ENCODE peak calls at places on chromosomes 16 and 17, in four cellular contexts. One of them, this sample, is unnamed.

GRCh38 chr17:56292010-56292409 is 138.7 kb downstream of the ANKFN1 start:
- DNase-seq in lung: no peak
- DNase-seq in heart left ventricle: no peak
- DNase-seq in GM12864: no peak
- DNase-seq in this sample: no peak

GRCh38 chr17:21548236-21548635 is 144.1 kb upstream of the KCNJ18 start:
- DNase-seq in lung: no peak
- DNase-seq in heart left ventricle: no peak
- DNase-seq in GM12864: no peak
- DNase-seq in this sample: no peak

GRCh38 chr17:81365148-81365600 is 30.1 kb upstream of the BAHCC1 start:
- DNase-seq in lung: peak
- DNase-seq in heart left ventricle: peak
- DNase-seq in GM12864: no peak
- DNase-seq in this sample: peak

GRCh38 chr17:49741009-49741691 is 22.8 kb downstream of the FAM117A start:
- DNase-seq in lung: no peak
- DNase-seq in heart left ventricle: no peak
- DNase-seq in GM12864: no peak
- DNase-seq in this sample: no peak

GRCh38 chr16:79054593-79054992 is 545.9 kb downstream of the MAF start:
- DNase-seq in lung: no peak
- DNase-seq in heart left ventricle: no peak
- DNase-seq in GM12864: no peak
- DNase-seq in this sample: no peak

GRCh38 chr16:11326737-11327276 is 18.5 kb upstream of the RMI2 start:
- DNase-seq in lung: no peak
- DNase-seq in heart left ventricle: no peak
- DNase-seq in GM12864: no peak
- DNase-seq in this sample: no peak

GRCh38 chr17:41537990-41538389 is 9.9 kb upstream of the KRT19 start:
- DNase-seq in lung: no peak
- DNase-seq in heart left ventricle: no peak
- DNase-seq in GM12864: no peak
- DNase-seq in this sample: no peak

GRCh38 chr17:21374455-21375161 is 1.5 kb upstream of the KCNJ12 start:
- DNase-seq in lung: no peak
- DNase-seq in heart left ventricle: no peak
- DNase-seq in GM12864: no peak
- DNase-seq in this sample: no peak

GRCh38 chr16:47460755-47461597 is at the start of the genes ITFG1 and PHKB:
- DNase-seq in lung: peak
- DNase-seq in heart left ventricle: peak
- DNase-seq in GM12864: peak
- DNase-seq in this sample: peak

GRCh38 chr17:14373587-14374259 is 72.8 kb downstream of the HS3ST3B1 start:
- DNase-seq in lung: no peak
- DNase-seq in heart left ventricle: no peak
- DNase-seq in GM12864: no peak
- DNase-seq in this sample: no peak

GRCh38 chr16:87569601-87570559 is 32.4 kb upstream of the JPH3 start:
- DNase-seq in lung: no peak
- DNase-seq in heart left ventricle: no peak
- DNase-seq in GM12864: no peak
- DNase-seq in this sample: no peak

GRCh38 chr17:77297693-77298666 is 157.2 kb downstream of the SEC14L1 start:
- DNase-seq in lung: no peak
- DNase-seq in heart left ventricle: no peak
- DNase-seq in GM12864: no peak
- DNase-seq in this sample: no peak

GRCh38 chr17:50830298-50830697 is 5.1 kb upstream of the WFIKKN2 start:
- DNase-seq in lung: no peak
- DNase-seq in heart left ventricle: no peak
- DNase-seq in GM12864: no peak
- DNase-seq in this sample: no peak

GRCh38 chr16:1863681-1864460 is 8.1 kb downstream of the MEIOB start:
- DNase-seq in lung: no peak
- DNase-seq in heart left ventricle: no peak
- DNase-seq in GM12864: no peak
- DNase-seq in this sample: no peak

GRCh38 chr16:27928542-27928941 is 135.0 kb downstream of the GSG1L start:
- DNase-seq in lung: no peak
- DNase-seq in heart left ventricle: no peak
- DNase-seq in GM12864: no peak
- DNase-seq in this sample: no peak

GRCh38 chr16:2008009-2008526 is 1.6 kb downstream of the ZNF598 start:
- DNase-seq in lung: no peak
- DNase-seq in heart left ventricle: peak
- DNase-seq in GM12864: no peak
- DNase-seq in this sample: peak

GRCh38 chr17:36611345-36612072 is 10.1 kb downstream of the MRM1 start:
- DNase-seq in lung: no peak
- DNase-seq in heart left ventricle: no peak
- DNase-seq in GM12864: no peak
- DNase-seq in this sample: no peak

GRCh38 chr17:36608794-36609497 is 7.6 kb downstream of the MRM1 start:
- DNase-seq in lung: no peak
- DNase-seq in heart left ventricle: peak
- DNase-seq in GM12864: no peak
- DNase-seq in this sample: no peak

GRCh38 chr17:36608280-36608679 is 6.9 kb downstream of the MRM1 start:
- DNase-seq in lung: no peak
- DNase-seq in heart left ventricle: no peak
- DNase-seq in GM12864: no peak
- DNase-seq in this sample: no peak

GRCh38 chr17:36610472-36610871 is 9.1 kb downstream of the MRM1 start:
- DNase-seq in lung: no peak
- DNase-seq in heart left ventricle: no peak
- DNase-seq in GM12864: no peak
- DNase-seq in this sample: no peak

DNA sequence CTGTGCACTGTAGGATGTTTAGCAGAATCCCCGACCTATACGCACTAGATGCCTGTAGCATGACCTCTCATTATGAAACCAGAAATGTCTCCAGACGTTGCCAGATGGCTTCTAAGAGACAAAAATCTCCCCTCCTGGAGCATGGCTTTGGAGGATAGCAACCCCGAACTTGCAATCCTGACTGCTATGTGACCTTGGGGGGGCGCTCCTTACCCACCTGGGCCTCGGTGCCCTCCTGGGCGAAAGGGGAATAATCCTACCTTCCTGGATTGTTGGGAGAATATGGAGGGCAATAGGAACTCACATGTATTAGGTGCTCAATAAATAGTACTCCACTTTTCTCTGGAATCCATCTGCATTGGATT is 8.1 kb downstream of the MRM1 start:
- DNase-seq in lung: no peak
- DNase-seq in heart left ventricle: no peak
- DNase-seq in GM12864: no peak
- DNase-seq in this sample: no peak
- TF ChIP-seq CTCF in lung: no peak
- TF ChIP-seq CTCF in heart left ventricle: no peak
- TF ChIP-seq CTCF in GM12864: no peak
- TF ChIP-seq CTCF in this sample: no peak

GRCh38 chr17:1590031-1590746 is 27.6 kb upstream of the PITPNA start:
- DNase-seq in lung: peak
- DNase-seq in heart left ventricle: peak
- DNase-seq in GM12864: no peak
- DNase-seq in this sample: no peak
- H3K4me3 ChIP-seq in lung: no peak
- H3K4me3 ChIP-seq in heart left ventricle: no peak
- H3K4me3 ChIP-seq in GM12864: no peak
- H3K4me3 ChIP-seq in this sample: no peak

DNA sequence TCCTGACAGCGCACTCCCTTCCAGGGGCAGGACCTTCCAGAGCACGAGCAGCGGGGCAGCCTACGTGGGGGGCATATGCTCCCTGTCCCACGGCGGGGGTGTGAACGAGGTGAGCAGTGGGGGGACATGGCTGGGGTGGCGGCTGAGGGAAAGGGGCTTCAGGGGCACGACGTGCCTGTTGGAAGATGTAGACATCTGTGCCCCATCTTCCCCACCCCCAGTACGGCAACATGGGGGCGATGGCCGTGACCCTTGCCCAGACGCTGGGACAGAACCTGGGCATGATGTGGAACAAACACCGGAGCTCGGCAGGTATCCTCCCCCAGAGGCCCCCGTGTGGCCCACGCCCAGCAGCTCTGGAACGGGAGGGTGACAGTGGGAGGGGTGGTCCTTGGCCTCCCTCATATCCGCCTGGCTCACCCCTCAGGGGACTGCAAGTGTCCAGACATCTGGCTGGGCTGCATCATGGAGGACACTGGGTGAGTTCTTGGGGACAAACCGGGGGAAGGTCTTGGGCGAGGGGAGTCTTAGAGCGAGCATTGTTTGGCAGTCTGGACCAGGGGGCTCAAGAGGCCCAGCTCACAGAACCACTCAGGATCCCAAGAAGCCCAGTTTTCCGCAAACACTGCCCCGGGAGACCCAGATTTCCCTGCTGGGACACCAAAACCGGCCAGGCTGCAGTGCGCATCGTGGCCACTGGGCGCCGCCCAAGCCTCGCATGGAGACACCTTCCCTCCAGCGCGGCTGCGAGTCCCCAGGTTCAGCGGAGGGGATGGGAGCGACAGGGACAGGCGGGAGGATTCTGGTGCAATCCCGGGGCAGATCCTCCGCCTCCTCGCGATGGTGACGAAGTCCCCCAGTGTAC is 15.7 kb downstream of the ADAM11 start:
- DNase-seq in lung: peak
- DNase-seq in heart left ventricle: peak
- DNase-seq in GM12864: no peak
- DNase-seq in this sample: no peak
- TF ChIP-seq CTCF in lung: peak
- TF ChIP-seq CTCF in heart left ventricle: peak
- TF ChIP-seq CTCF in GM12864: peak
- TF ChIP-seq CTCF in this sample: peak

DNA sequence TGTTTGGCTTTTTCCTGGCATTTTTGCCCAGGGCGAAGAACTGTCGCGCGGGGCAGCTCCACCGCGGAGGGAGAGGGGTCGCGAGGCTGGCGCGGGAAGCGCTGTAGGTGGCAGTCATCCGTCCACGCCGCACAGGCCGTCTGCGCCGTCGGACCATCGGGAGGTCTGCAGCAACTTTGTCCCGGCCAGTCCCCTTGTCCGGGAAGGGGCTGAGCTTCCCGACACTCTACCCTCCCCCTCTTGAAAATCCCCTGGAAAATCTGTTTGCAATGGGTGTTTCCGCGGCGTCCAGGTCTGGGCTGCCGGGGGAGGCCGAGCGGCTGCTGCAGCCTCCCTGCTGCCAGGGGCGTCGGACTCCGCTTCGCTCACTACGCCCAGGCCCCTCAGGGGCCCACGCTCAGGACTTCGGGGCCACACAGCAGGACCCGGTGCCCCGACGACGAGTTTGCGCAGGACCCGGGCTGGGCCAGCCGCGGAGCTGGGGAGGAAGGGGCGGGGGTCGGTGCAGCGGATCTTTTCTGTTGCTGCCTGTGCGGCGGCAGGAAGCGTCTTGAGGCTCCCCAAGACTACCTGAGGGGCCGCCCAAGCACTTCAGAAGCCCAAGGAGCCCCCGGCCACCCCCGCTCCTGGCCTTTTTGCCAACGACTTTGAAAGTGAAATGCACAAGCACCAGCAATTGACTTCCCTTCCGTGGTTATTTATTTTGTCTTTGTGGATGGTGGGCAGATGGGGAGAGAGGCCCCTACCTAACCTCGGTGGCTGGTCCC is 2.3 kb upstream of the CBX4 start:
- DNase-seq in lung: no peak
- DNase-seq in heart left ventricle: no peak
- DNase-seq in GM12864: no peak
- DNase-seq in this sample: no peak
- H3K4me3 ChIP-seq in lung: no peak
- H3K4me3 ChIP-seq in heart left ventricle: no peak
- H3K4me3 ChIP-seq in GM12864: no peak
- H3K4me3 ChIP-seq in this sample: no peak